ENCODE peak calls at places on chromosomes 2 and 18, in ten cellular contexts. Q is SK-N-SH, U is transverse colon, V is sigmoid colon, G is upper lobe of left lung, E is GM12878, T is prostate gland, J is Panc1, B is stomach, N is HCT116. S is an unnamed sample.
A peak's percentile ranks its signal among the peaks of the same experiment; 100 is the strongest.

GRCh38 chr2:214558341-214558740 is 147.5 kb downstream of the VWC2L start:
- DNase-seq in Q (no peak), U (no peak), V (no peak), G (no peak), E (no peak), T (no peak), J (no peak), B (no peak), N (no peak), S (no peak)

GRCh38 chr18:59079264-59079972 is 60.3 kb upstream of the SEC11C start:
- DNase-seq in Q (no peak), U (no peak), V (no peak), G (no peak), E (no peak), T (peak; percentile 33), J (no peak), B (no peak), N (no peak), S (no peak)

GRCh38 chr2:85942346-85942957 is 53.7 kb upstream of the ST3GAL5 start:
- DNase-seq in Q (no peak), U (no peak), V (no peak), G (no peak), E (no peak), T (no peak), J (no peak), B (peak; percentile 5), N (no peak), S (no peak)

GRCh38 chr2:160227252-160227651 is 27.2 kb upstream of the ITGB6 start:
- DNase-seq in Q (no peak), U (peak; percentile 14), V (no peak), G (no peak), E (no peak), T (no peak), J (no peak), B (no peak), N (no peak), S (peak; percentile 78)

GRCh38 chr2:152573168-152573567 is 144.1 kb downstream of the PRPF40A start:
- DNase-seq in Q (peak; percentile 12), U (no peak), V (no peak), G (no peak), E (peak; percentile 70), T (no peak), J (peak; percentile 62), B (no peak), N (peak; percentile 4), S (no peak)

GRCh38 chr2:228689049-228689448 is 507.6 kb upstream of the SPHKAP start:
- DNase-seq in Q (peak; percentile 60), U (no peak), V (no peak), G (no peak), E (no peak), T (no peak), J (no peak), B (no peak), N (no peak), S (no peak)

GRCh38 chr2:39511219-39511785 is 74.2 kb upstream of the MAP4K3 start:
- DNase-seq in Q (no peak), U (no peak), V (no peak), G (no peak), E (no peak), T (peak; percentile 10), J (no peak), B (no peak), N (no peak), S (no peak)

GRCh38 chr18:50195689-50196088 is 742 bp upstream of the MYO5B start:
- DNase-seq in Q (no peak), U (peak; percentile 14), V (no peak), G (no peak), E (no peak), T (no peak), J (no peak), B (no peak), N (no peak), S (no peak)

GRCh38 chr2:219249203-219249980 is 3.7 kb upstream of the TUBA4B start:
- DNase-seq in Q (no peak), U (peak; percentile 94), V (peak; percentile 91), G (no peak), E (peak; percentile 64), T (peak; percentile 95), J (no peak), B (peak; percentile 94), N (no peak), S (peak; percentile 85)
- TF ChIP-seq POLR2AphosphoS5 in Q (no peak), U (peak; percentile 86), V (peak; percentile 76), G (peak; percentile 82), E (peak; percentile 33), T (peak; percentile 94), J (peak; percentile 11), B (peak; percentile 83), N (no peak), S (no peak)

DNA sequence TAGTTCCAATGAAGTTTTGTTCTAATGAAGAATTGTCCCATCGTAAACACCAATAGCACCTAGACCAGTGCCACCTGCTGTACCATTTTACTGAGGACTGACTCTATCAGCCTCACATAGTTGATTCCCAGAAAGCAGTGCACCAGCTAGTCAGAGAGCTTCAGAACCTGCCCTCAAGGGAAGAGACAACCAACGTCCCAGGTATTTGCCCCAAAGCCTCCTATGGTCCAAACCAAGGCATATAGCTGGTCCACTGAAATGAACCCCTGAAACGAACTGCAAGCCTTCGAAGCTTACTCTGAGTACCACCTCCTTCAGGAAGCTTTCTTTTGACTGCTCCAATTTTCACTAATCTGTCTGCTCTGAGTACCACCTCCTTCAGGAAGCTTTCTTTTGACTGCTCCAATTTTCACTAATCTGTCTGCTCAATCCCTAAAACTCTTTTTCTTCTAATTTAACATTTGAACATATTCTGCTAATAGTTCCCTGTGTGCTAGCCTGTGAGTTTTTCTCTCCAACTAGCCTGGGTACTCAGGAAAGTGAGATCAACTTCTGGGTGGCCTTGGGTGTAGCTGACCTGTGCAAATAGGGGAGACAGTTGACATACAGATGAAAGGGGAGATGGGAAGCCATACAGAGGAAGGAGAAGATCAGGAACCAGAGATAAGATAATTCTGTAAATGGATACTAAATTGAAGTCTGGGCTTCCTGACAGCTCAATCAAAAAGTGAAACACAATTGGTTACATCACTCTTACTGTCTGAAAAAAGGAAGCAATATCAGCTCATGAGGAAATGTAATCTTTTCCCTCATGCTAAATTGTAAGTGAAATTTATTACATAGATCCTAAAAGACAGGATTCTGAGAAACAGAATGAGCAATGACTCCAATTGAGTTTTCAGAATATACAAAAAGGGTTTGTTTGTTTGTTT is 33.5 kb upstream of the EML4 start:
- DNase-seq in Q (no peak), U (no peak), V (no peak), G (no peak), E (no peak), T (no peak), J (no peak), B (no peak), N (no peak), S (no peak)
- H3K4me1 ChIP-seq in Q (peaks cover 57% of the 10 kb centered on the region), U (peaks cover 3% of the 10 kb centered on the region), V (peaks cover 54% of the 10 kb centered on the region), G (peaks cover 66% of the 10 kb centered on the region), E (peaks cover 25% of the 10 kb centered on the region), T (peaks cover 14% of the 10 kb centered on the region), J (peaks cover 88% of the 10 kb centered on the region), B (peaks cover 20% of the 10 kb centered on the region), N (peaks cover 31% of the 10 kb centered on the region), S (peaks cover 38% of the 10 kb centered on the region)

GRCh38 chr2:231683907-231684306 is 24.4 kb upstream of the PTMA start:
- DNase-seq in Q (no peak), U (no peak), V (no peak), G (no peak), E (no peak), T (no peak), J (no peak), B (no peak), N (no peak), S (no peak)

GRCh38 chr2:231680992-231681852 is 27.1 kb upstream of the PTMA start:
- DNase-seq in Q (peak; percentile 99), U (peak; percentile 82), V (peak; percentile 95), G (peak; percentile 96), E (no peak), T (peak; percentile 70), J (no peak), B (peak; percentile 84), N (no peak), S (peak; percentile 67)

GRCh38 chr2:231684314-231685223 is 23.8 kb upstream of the PTMA start:
- DNase-seq in Q (no peak), U (no peak), V (peak; percentile 52), G (peak; percentile 79), E (no peak), T (no peak), J (no peak), B (no peak), N (no peak), S (no peak)

GRCh38 chr2:231682546-231683291 is 25.6 kb upstream of the PTMA start:
- DNase-seq in Q (peak; percentile 68), U (no peak), V (no peak), G (no peak), E (no peak), T (no peak), J (no peak), B (no peak), N (no peak), S (no peak)

DNA sequence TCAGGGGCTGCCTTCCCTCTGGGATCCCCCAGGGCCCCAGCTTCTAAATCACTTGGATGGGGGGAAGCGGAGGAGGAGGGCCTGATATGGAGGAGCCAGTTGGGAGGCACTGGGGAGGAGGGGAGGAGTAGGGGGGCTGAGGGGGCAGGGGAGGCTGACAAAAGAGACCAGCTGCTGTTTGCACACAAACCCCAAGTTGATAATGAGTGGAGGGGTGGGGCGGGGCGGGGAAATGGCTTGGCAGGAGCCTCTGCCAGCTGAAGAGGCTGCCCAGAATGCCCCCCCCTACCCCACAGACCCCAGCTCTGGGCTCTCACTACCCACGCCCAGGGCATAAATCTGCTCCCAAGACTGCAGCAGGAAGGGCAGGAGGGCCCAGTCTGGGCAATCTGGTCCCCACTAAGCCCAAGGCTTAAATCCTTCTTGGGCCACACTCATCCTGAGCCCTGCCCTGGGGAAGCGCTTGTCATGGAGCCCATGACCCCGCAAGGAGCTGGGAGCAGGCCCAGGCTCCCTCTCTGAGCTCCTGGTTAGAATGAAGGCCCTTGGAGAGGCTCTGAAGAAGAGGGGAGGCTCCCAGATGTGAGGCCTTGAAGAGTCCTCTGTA is 24.9 kb upstream of the PTMA start:
- DNase-seq in Q (no peak), U (no peak), V (peak; percentile 58), G (no peak), E (no peak), T (no peak), J (no peak), B (no peak), N (no peak), S (no peak)
- TF ChIP-seq POLR2AphosphoS5 in Q (no peak), U (no peak), V (no peak), G (no peak), E (no peak), T (no peak), J (no peak), B (no peak), N (no peak), S (no peak)

DNA sequence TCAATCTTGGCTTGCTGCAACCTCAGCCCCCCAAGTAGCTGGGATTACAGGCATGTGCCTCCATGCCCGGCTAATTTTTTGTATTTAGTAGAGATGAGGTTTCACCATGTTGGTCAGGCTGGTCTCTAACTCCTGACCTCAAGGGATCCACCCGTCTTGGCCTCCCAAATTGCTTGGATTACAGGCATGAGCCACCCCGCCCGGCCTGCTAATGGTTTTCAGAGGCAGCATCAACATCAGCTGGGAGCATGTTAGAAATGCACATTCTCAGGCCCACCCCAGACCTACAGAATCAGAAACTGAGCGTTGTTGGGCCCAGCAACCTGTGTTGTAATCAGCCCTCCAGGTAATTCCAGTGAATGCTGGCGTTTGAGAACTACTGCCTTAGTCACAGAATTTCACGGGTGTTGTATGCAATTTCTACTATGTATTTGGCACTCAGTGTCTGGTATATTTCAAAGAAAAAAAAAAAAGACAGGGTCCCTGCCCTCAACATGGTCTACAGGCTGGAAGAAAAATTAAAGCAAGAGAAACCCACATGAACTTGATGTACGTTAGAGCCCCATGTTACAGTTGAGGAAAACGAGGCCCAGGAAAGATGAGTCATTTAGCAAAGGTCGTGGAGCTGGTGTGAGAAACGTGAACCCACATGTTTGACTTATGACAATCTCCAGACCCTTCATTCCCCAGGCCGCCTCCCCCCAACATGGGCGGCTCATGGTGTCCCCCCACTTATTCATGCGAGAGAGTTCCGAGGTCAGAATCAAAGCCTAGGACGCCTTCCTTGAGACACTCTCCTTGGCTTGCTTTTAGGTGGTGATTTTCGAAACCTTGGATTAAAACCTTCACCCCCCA is 35.3 kb downstream of the SH3BP4 start:
- DNase-seq in Q (no peak), U (no peak), V (no peak), G (no peak), E (no peak), T (no peak), J (no peak), B (no peak), N (no peak), S (no peak)
- H3K4me1 ChIP-seq in Q (peaks cover 11% of the 10 kb centered on the region), U (peaks cover 14% of the 10 kb centered on the region), V (peaks cover 40% of the 10 kb centered on the region), G (peaks cover 48% of the 10 kb centered on the region), E (no peaks in the 10 kb centered on the region), T (peaks cover 26% of the 10 kb centered on the region), J (peaks cover 65% of the 10 kb centered on the region), B (peaks cover 55% of the 10 kb centered on the region), N (peaks cover 32% of the 10 kb centered on the region), S (peaks cover 70% of the 10 kb centered on the region)